ENCODE peak calls at places on chromosomes 6 and 20, in five cellular contexts. K, B, N, E and W are unnamed samples.

GRCh38 chr6:13485923-13486557 is 1.4 kb downstream of the GFOD1 start:
- DNase-seq in K (peak; percentile 64), B (peak; percentile 90), N (peak; percentile 74), E (peak; percentile 64), W (peak; percentile 33)

GRCh38 chr20:63877755-63878470 is 12.8 kb downstream of the TPD52L2 start:
- DNase-seq in K (no peak), B (no peak), N (no peak), E (no peak), W (no peak)

GRCh38 chr6:157732416-157733161 is 90.5 kb upstream of the SNX9 start:
- DNase-seq in K (peak; percentile 25), B (no peak), N (no peak), E (no peak), W (no peak)

GRCh38 chr6:116572162-116572561 is 858 bp downstream of the RWDD1 start:
- DNase-seq in K (no peak), B (peak; percentile 37), N (peak; percentile 65), E (no peak), W (peak; percentile 57)

GRCh38 chr20:12573428-12573827 is 435.3 kb upstream of the SPTLC3 start:
- DNase-seq in K (no peak), B (no peak), N (no peak), E (no peak), W (no peak)

GRCh38 chr6:122677436-122677835 is 67.2 kb downstream of the PKIB start:
- DNase-seq in K (no peak), B (no peak), N (no peak), E (no peak), W (no peak)

GRCh38 chr6:43076093-43076927 is at the start of gene PTK7:
- DNase-seq in K (peak; percentile 85), B (peak; percentile 78), N (no peak), E (peak; percentile 97), W (peak; percentile 94)

GRCh38 chr20:1298166-1298565 is 30.8 kb downstream of the SDCBP2 start:
- DNase-seq in K (no peak), B (no peak), N (no peak), E (no peak), W (no peak)

GRCh38 chr6:98836025-98836961 is 1.9 kb downstream of the POU3F2 start:
- DNase-seq in K (no peak), B (no peak), N (no peak), E (peak; percentile 82), W (peak; percentile 41)

GRCh38 chr6:26455357-26455970 is 2.3 kb upstream of the BTN2A1 start:
- DNase-seq in K (no peak), B (no peak), N (no peak), E (no peak), W (no peak)

GRCh38 chr20:19913927-19914614 is 103.1 kb upstream of the NAA20 start:
- DNase-seq in K (no peak), B (no peak), N (no peak), E (no peak), W (no peak)

DNA sequence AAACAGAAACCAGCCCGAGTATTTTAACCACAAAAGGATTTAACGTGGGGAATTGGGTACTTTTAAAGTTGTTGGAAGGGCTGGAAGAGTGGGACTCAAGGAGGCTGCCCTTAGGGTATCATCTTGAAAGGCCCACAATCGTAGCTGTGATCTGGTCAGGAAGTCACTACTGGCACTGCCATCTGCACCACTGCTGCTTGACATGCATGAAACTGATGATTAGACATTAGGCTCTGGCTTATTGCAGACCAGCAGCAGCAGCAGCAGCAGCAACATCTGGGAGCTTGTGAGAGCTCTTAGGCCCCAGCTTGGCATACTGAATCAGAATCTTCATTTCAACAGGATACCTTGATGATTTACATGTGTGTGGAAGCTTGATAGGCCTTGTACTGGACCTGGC is 68.6 kb downstream of the PHF20 start:
- DNase-seq in K (no peak), B (no peak), N (no peak), E (no peak), W (no peak)
- H3K4me1 ChIP-seq in K (no peaks in the 10 kb centered on the region), B (no peaks in the 10 kb centered on the region), N (peaks cover 3% of the 10 kb centered on the region), E (peaks cover 10% of the 10 kb centered on the region), W (no peaks in the 10 kb centered on the region)

DNA sequence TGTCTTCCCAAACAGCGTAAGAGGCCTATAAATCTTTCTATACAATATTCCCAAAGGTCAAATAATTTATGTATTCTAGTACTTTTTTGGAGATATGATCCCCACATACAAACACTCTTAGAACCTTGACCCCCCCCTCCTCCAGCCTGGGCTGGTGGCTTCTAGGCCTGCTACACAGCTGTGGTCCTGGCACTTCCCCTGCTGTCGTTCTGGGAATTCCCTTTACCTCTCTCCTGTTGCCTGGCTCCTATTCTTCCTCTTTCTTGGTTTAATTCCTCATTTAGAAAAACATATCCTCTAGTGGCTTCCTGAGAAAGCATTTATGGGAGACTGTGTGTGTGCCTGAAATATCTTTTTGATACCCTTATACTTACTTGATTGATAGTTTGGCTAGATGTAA is 4.1 kb upstream of the TXLNB start:
- DNase-seq in K (no peak), B (no peak), N (no peak), E (no peak), W (no peak)
- H3K4me1 ChIP-seq in K (peaks cover 24% of the 10 kb centered on the region), B (peaks cover 40% of the 10 kb centered on the region), N (peaks cover 16% of the 10 kb centered on the region), E (peaks cover 13% of the 10 kb centered on the region), W (peaks cover 17% of the 10 kb centered on the region)

DNA sequence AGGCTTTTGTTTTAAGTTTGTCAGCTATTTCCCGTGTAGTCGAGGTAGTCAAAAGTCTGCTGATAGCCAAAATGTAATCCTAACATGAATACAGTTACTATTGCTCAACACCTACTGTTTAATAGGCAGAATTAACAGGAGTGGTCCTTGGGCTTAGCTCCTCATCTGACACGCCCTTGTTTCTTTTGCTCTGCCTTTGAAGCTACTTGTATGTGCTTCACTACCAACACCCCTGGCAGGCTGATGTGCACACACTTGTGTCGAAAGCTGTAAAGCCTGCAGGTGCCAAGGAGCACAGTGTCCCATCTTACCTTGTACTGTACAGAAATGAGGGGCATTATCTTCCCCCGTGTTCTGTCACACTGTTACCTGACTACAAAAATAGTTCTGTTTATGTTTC is 9.2 kb downstream of the SDHAF4 start:
- DNase-seq in K (no peak), B (no peak), N (no peak), E (no peak), W (no peak)
- H3K4me1 ChIP-seq in K (no peaks in the 10 kb centered on the region), B (no peaks in the 10 kb centered on the region), N (no peaks in the 10 kb centered on the region), E (no peaks in the 10 kb centered on the region), W (peaks cover 8% of the 10 kb centered on the region)

GRCh38 chr6:18090349-18090786 is 32.1 kb downstream of the NHLRC1 start:
- DNase-seq in K (no peak), B (no peak), N (no peak), E (no peak), W (no peak)

GRCh38 chr6:18087396-18088165 is 34.9 kb downstream of the NHLRC1 start:
- DNase-seq in K (no peak), B (no peak), N (no peak), E (no peak), W (no peak)

GRCh38 chr6:18096423-18096822 is 26.1 kb downstream of the NHLRC1 start:
- DNase-seq in K (no peak), B (no peak), N (no peak), E (no peak), W (no peak)

GRCh38 chr6:18088419-18089296 is 33.8 kb downstream of the NHLRC1 start:
- DNase-seq in K (peak; percentile 73), B (no peak), N (no peak), E (no peak), W (no peak)

GRCh38 chr6:18091382-18091781 is 31.1 kb downstream of the NHLRC1 start:
- DNase-seq in K (no peak), B (no peak), N (no peak), E (no peak), W (no peak)
- H3K4me1 ChIP-seq in K (no peaks in the 10 kb centered on the region), B (no peaks in the 10 kb centered on the region), N (no peaks in the 10 kb centered on the region), E (no peaks in the 10 kb centered on the region), W (no peaks in the 10 kb centered on the region)

GRCh38 chr20:50146214-50146613 is 7.3 kb downstream of the PEDS1 start:
- DNase-seq in K (no peak), B (no peak), N (no peak), E (no peak), W (no peak)
- H3K4me1 ChIP-seq in K (peaks cover 53% of the 10 kb centered on the region), B (peaks cover 11% of the 10 kb centered on the region), N (peaks cover 79% of the 10 kb centered on the region), E (peaks cover 37% of the 10 kb centered on the region), W (peaks cover 88% of the 10 kb centered on the region)

GRCh38 chr6:146768722-146769121 is 169.9 kb downstream of the ADGB start:
- DNase-seq in K (no peak), B (no peak), N (no peak), E (no peak), W (no peak)
- H3K4me1 ChIP-seq in K (no peaks in the 10 kb centered on the region), B (no peaks in the 10 kb centered on the region), N (no peaks in the 10 kb centered on the region), E (no peaks in the 10 kb centered on the region), W (no peaks in the 10 kb centered on the region)

DNA sequence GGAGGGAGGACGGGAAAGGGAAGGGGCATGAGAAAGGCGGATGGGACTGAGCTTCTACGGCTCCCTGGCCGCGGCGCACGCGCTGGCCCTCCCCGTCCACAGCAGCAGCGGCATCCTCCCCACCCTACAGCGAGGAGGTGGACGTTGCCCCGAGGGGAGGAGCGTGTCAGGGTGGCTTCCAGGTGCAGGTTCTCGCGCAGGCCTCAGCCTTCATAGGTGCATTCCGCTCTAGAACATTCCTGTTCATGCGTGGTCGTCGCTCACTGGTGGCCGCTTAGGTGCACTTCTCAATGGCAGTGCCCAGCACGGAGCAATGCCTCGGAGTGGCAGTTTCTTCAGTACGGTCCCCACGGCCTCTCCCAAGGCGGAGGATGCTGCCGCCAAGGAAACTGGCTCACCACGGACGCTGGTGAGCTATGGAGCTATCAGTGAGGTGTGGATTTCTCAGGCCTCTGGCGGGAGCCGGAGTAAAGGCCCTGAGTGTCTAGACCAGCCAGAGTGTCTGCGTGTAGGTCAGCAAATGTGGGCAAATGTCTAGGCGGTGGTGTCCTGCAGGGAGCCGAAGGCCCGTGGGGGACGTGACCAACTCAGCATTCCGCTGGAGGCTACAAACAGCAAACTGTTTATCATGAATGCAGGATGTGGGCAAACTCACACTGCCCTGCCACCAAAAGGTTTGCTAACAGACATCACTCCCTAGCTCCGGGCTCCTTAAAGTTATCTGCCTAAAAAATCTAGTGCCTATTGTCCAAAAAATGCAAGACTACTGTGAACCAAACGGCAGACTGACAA is 29.4 kb upstream of the AFDN start:
- DNase-seq in K (no peak), B (no peak), N (no peak), E (peak; percentile 22), W (peak; percentile 74)
- H3K4me1 ChIP-seq in K (no peaks in the 10 kb centered on the region), B (no peaks in the 10 kb centered on the region), N (no peaks in the 10 kb centered on the region), E (peaks cover 18% of the 10 kb centered on the region), W (peaks cover 10% of the 10 kb centered on the region)

GRCh38 chr20:22575737-22576136 is 8.6 kb downstream of the FOXA2 start:
- DNase-seq in K (no peak), B (no peak), N (no peak), E (no peak), W (no peak)
- H3K4me1 ChIP-seq in K (no peaks in the 10 kb centered on the region), B (no peaks in the 10 kb centered on the region), N (peaks cover 22% of the 10 kb centered on the region), E (peaks cover 88% of the 10 kb centered on the region), W (peaks cover 7% of the 10 kb centered on the region)

GRCh38 chr6:108945686-108946158 is 97.5 kb downstream of the ARMC2 start:
- DNase-seq in K (peak; percentile 69), B (no peak), N (peak; percentile 90), E (peak; percentile 26), W (no peak)
- H3K4me1 ChIP-seq in K (peaks cover 53% of the 10 kb centered on the region), B (peaks cover 20% of the 10 kb centered on the region), N (peaks cover 73% of the 10 kb centered on the region), E (peaks cover 9% of the 10 kb centered on the region), W (peaks cover 44% of the 10 kb centered on the region)

GRCh38 chr20:48373555-48373934 is 454.3 kb downstream of the PREX1 start:
- DNase-seq in K (no peak), B (no peak), N (no peak), E (no peak), W (no peak)

GRCh38 chr20:48377940-48378339 is 449.9 kb downstream of the PREX1 start:
- DNase-seq in K (no peak), B (no peak), N (no peak), E (no peak), W (no peak)

GRCh38 chr20:48375804-48376203 is 452.0 kb downstream of the PREX1 start:
- DNase-seq in K (no peak), B (no peak), N (no peak), E (no peak), W (no peak)

GRCh38 chr20:48371211-48371610 is 456.6 kb downstream of the PREX1 start:
- DNase-seq in K (no peak), B (no peak), N (no peak), E (no peak), W (no peak)

GRCh38 chr20:48374986-48375715 is 452.6 kb downstream of the PREX1 start:
- DNase-seq in K (no peak), B (no peak), N (no peak), E (no peak), W (no peak)
- H3K4me1 ChIP-seq in K (peaks cover 2% of the 10 kb centered on the region), B (no peaks in the 10 kb centered on the region), N (peaks cover 8% of the 10 kb centered on the region), E (peaks cover 20% of the 10 kb centered on the region), W (peaks cover 5% of the 10 kb centered on the region)